ENCODE peak calls at places on chromosomes 12 and 14, in four cellular contexts. One of them, this sample, is unnamed.
A peak's percentile ranks its signal among the peaks of the same experiment; 100 is the strongest.

GRCh38 chr14:31173120-31173837 is 34.3 kb downstream of the HECTD1 start:
- DNase-seq in OCI-LY7: no peak
- DNase-seq in Jurkat, Clone E6-1: no peak
- DNase-seq in fibroblast of the aortic adventitia: no peak
- DNase-seq in this sample: no peak

GRCh38 chr12:46556820-46557524 is 184.4 kb upstream of the SLC38A2 start:
- DNase-seq in OCI-LY7: no peak
- DNase-seq in Jurkat, Clone E6-1: no peak
- DNase-seq in fibroblast of the aortic adventitia: peak; percentile 87
- DNase-seq in this sample: no peak

GRCh38 chr12:70366581-70367267 is 634 bp downstream of the KCNMB4 start:
- DNase-seq in OCI-LY7: peak; percentile 83
- DNase-seq in Jurkat, Clone E6-1: peak; percentile 40
- DNase-seq in fibroblast of the aortic adventitia: peak; percentile 14
- DNase-seq in this sample: peak; percentile 63

GRCh38 chr12:132132609-132133430 is 11.3 kb downstream of the DDX51 start:
- DNase-seq in OCI-LY7: no peak
- DNase-seq in Jurkat, Clone E6-1: no peak
- DNase-seq in fibroblast of the aortic adventitia: no peak
- DNase-seq in this sample: no peak

GRCh38 chr14:51386983-51387730 is 147.1 kb downstream of the TMX1 start:
- DNase-seq in OCI-LY7: no peak
- DNase-seq in Jurkat, Clone E6-1: no peak
- DNase-seq in fibroblast of the aortic adventitia: no peak
- DNase-seq in this sample: no peak

GRCh38 chr14:58882577-58883018 is 244.8 kb downstream of the DACT1 start:
- DNase-seq in OCI-LY7: no peak
- DNase-seq in Jurkat, Clone E6-1: no peak
- DNase-seq in fibroblast of the aortic adventitia: peak; percentile 86
- DNase-seq in this sample: no peak

GRCh38 chr12:12661086-12661485 is 34.9 kb downstream of the GPR19 start:
- DNase-seq in OCI-LY7: no peak
- DNase-seq in Jurkat, Clone E6-1: no peak
- DNase-seq in fibroblast of the aortic adventitia: peak; percentile 94
- DNase-seq in this sample: no peak

GRCh38 chr14:35121887-35122695 is at the start of the genes PPP2R3C and PRORP:
- DNase-seq in OCI-LY7: peak; percentile 97
- DNase-seq in Jurkat, Clone E6-1: peak; percentile 96
- DNase-seq in fibroblast of the aortic adventitia: peak; percentile 90
- DNase-seq in this sample: peak; percentile 97

GRCh38 chr12:12872934-12873275 is 18.5 kb upstream of the GPRC5A start:
- DNase-seq in OCI-LY7: no peak
- DNase-seq in Jurkat, Clone E6-1: no peak
- DNase-seq in fibroblast of the aortic adventitia: no peak
- DNase-seq in this sample: no peak

GRCh38 chr12:103877934-103878510 is 37.0 kb upstream of the NT5DC3 start:
- DNase-seq in OCI-LY7: peak; percentile 76
- DNase-seq in Jurkat, Clone E6-1: peak; percentile 62
- DNase-seq in fibroblast of the aortic adventitia: peak; percentile 74
- DNase-seq in this sample: peak; percentile 60

GRCh38 chr14:72736791-72737559 is 156.9 kb downstream of the DPF3 start:
- DNase-seq in OCI-LY7: no peak
- DNase-seq in Jurkat, Clone E6-1: peak; percentile 42
- DNase-seq in fibroblast of the aortic adventitia: peak; percentile 30
- DNase-seq in this sample: no peak

GRCh38 chr12:39743655-39744054 is 124.1 kb upstream of the ABCD2 start:
- DNase-seq in OCI-LY7: no peak
- DNase-seq in Jurkat, Clone E6-1: no peak
- DNase-seq in fibroblast of the aortic adventitia: no peak
- DNase-seq in this sample: no peak

GRCh38 chr12:115023279-115023678 is 339.3 kb upstream of the TBX3 start:
- DNase-seq in OCI-LY7: no peak
- DNase-seq in Jurkat, Clone E6-1: no peak
- DNase-seq in fibroblast of the aortic adventitia: peak; percentile 79
- DNase-seq in this sample: no peak

GRCh38 chr12:127966331-127966730 is 300.6 kb upstream of the TMEM132C start:
- DNase-seq in OCI-LY7: no peak
- DNase-seq in Jurkat, Clone E6-1: no peak
- DNase-seq in fibroblast of the aortic adventitia: no peak
- DNase-seq in this sample: no peak

GRCh38 chr12:119700078-119700477 is 32.1 kb downstream of the PRKAB1 start:
- DNase-seq in OCI-LY7: no peak
- DNase-seq in Jurkat, Clone E6-1: no peak
- DNase-seq in fibroblast of the aortic adventitia: no peak
- DNase-seq in this sample: no peak

GRCh38 chr12:107873223-107873622 is 98.7 kb downstream of the ASCL4 start:
- DNase-seq in OCI-LY7: no peak
- DNase-seq in Jurkat, Clone E6-1: no peak
- DNase-seq in fibroblast of the aortic adventitia: no peak
- DNase-seq in this sample: no peak
- H3K4me3 ChIP-seq in OCI-LY7: no peak overlapping the region
- H3K4me3 ChIP-seq in Jurkat, Clone E6-1: no peak overlapping the region
- H3K4me3 ChIP-seq in fibroblast of the aortic adventitia: no peak overlapping the region
- H3K4me3 ChIP-seq in this sample: no peak overlapping the region

GRCh38 chr12:49750027-49750977 is 8.9 kb downstream of the TMBIM6 start:
- DNase-seq in OCI-LY7: peak; percentile 44
- DNase-seq in Jurkat, Clone E6-1: peak; percentile 59
- DNase-seq in fibroblast of the aortic adventitia: peak; percentile 86
- DNase-seq in this sample: peak; percentile 74
- H3K4me3 ChIP-seq in OCI-LY7: no peak overlapping the region
- H3K4me3 ChIP-seq in Jurkat, Clone E6-1: no peak overlapping the region
- H3K4me3 ChIP-seq in fibroblast of the aortic adventitia: peak overlapping the region; percentile 6
- H3K4me3 ChIP-seq in this sample: no peak overlapping the region

DNA sequence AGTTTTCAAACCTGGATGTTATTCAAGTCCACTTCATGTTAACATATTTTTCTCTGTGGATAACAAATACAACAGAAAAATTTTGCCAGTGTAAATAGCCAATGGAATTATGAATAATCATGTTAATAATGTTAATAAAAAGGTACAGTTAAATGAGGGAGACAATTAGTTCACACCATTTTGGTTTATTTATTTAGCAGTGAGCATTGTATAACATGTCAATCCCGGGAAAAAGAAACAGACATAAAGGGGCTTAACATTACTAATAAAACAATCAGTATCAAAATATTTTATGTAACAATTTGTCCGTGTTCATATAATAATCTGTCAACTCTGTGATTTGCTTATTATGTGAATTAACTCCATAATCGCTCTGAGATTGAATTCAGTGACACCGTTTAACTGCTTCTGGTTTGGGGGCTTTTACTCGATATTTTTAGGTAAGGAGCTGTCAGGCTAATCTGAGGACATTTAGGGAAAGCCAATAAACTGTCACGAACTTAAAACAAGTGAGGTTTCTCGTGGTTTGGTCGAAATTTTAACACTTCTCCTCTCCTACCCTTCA is 95.9 kb upstream of the HMGA2 start:
- DNase-seq in OCI-LY7: no peak
- DNase-seq in Jurkat, Clone E6-1: no peak
- DNase-seq in fibroblast of the aortic adventitia: no peak
- DNase-seq in this sample: no peak
- H3K4me3 ChIP-seq in OCI-LY7: no peak overlapping the region
- H3K4me3 ChIP-seq in Jurkat, Clone E6-1: no peak overlapping the region
- H3K4me3 ChIP-seq in fibroblast of the aortic adventitia: peak overlapping the region; percentile 64
- H3K4me3 ChIP-seq in this sample: no peak overlapping the region

DNA sequence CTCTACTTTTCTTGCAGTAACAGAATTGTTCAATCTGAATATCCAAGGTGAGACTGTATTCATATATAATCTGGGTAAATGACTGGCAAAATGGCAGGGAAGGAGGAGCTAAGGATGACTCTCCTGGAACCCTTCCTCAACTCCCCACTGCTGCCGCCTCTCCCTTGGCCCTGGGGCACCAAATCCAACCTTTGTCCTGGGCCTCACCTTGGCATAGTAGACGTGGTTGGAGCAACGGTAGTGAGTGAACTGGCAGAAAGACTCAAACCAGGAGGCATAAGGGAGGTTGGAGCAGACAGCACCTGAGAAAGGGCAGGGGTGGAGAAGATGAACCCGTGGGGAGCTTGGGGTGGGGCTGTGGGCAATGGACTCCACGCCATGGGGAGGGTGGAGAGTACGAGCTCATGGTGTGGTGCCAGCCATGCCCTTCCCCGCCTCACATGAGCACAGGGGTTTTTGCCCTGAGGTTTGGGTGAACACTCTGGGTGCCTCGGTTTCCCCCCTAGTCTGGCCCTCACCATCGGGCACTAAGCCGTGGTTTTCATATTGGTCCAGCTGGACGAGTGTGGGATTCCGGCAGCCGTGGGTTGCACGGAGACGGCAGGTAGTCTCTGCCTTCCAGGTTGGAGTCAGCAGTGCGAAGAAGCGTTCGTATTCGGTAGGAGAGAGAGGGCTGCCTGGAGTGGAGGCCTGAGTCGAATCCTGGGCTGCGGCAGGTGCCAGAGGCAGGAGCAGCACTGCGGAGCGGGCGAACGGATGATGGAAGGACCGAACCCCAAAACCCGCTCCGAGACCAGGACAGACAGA is 753 bp downstream of the ACRBP start:
- DNase-seq in OCI-LY7: no peak
- DNase-seq in Jurkat, Clone E6-1: no peak
- DNase-seq in fibroblast of the aortic adventitia: no peak
- DNase-seq in this sample: no peak
- H3K4me3 ChIP-seq in OCI-LY7: peak overlapping the region; percentile 72
- H3K4me3 ChIP-seq in Jurkat, Clone E6-1: no peak overlapping the region
- H3K4me3 ChIP-seq in fibroblast of the aortic adventitia: peak overlapping the region; percentile 51
- H3K4me3 ChIP-seq in this sample: no peak overlapping the region

GRCh38 chr12:56188786-56189335 is 422 bp downstream of the SMARCC2 start:
- DNase-seq in OCI-LY7: peak; percentile 37
- DNase-seq in Jurkat, Clone E6-1: no peak
- DNase-seq in fibroblast of the aortic adventitia: no peak
- DNase-seq in this sample: peak; percentile 24

GRCh38 chr12:56192582-56192981 is 3.3 kb upstream of the SMARCC2 start:
- DNase-seq in OCI-LY7: no peak
- DNase-seq in Jurkat, Clone E6-1: no peak
- DNase-seq in fibroblast of the aortic adventitia: no peak
- DNase-seq in this sample: no peak

GRCh38 chr12:56189336-56189917 is at the start of gene SMARCC2:
- DNase-seq in OCI-LY7: peak; percentile 90
- DNase-seq in Jurkat, Clone E6-1: peak; percentile 73
- DNase-seq in fibroblast of the aortic adventitia: peak; percentile 86
- DNase-seq in this sample: peak; percentile 84

GRCh38 chr12:56189918-56190694 is 823 bp upstream of the SMARCC2 start:
- DNase-seq in OCI-LY7: peak; percentile 79
- DNase-seq in Jurkat, Clone E6-1: peak; percentile 85
- DNase-seq in fibroblast of the aortic adventitia: peak; percentile 89
- DNase-seq in this sample: peak; percentile 69

DNA sequence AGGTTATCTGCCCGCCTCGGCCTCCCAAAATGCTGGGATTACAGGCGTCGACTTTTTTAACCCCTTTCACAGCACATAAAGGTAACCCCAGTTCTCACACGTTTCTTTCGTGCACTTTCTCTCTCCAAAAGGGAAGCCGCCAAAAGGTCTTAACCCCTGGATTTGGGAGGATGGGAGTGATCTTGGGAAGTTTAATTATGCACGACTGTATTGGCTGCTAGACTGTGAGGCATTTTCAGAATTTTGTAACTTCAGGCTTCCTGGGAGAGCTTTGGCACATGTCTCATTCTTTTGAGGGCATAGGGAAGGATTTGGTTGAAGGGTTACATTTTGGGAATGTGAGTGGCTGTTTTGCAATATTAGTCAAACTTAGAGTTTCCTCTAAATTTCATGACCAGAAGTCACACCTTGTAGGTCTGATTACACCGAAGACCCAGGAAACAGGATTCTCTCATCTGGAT is 1.4 kb upstream of the SMARCC2 start:
- DNase-seq in OCI-LY7: no peak
- DNase-seq in Jurkat, Clone E6-1: no peak
- DNase-seq in fibroblast of the aortic adventitia: no peak
- DNase-seq in this sample: no peak
- H3K4me3 ChIP-seq in OCI-LY7: peak overlapping the region; percentile 79
- H3K4me3 ChIP-seq in Jurkat, Clone E6-1: no peak overlapping the region
- H3K4me3 ChIP-seq in fibroblast of the aortic adventitia: no peak overlapping the region
- H3K4me3 ChIP-seq in this sample: peak overlapping the region; percentile 87

GRCh38 chr12:52259850-52260249 is 14.6 kb upstream of the KRT86 start:
- DNase-seq in OCI-LY7: no peak
- DNase-seq in Jurkat, Clone E6-1: no peak
- DNase-seq in fibroblast of the aortic adventitia: no peak
- DNase-seq in this sample: no peak

GRCh38 chr12:52260351-52261210 is 13.9 kb upstream of the KRT86 start:
- DNase-seq in OCI-LY7: no peak
- DNase-seq in Jurkat, Clone E6-1: peak; percentile 35
- DNase-seq in fibroblast of the aortic adventitia: peak; percentile 67
- DNase-seq in this sample: no peak

GRCh38 chr12:52257074-52257551 is 17.3 kb upstream of the KRT86 start:
- DNase-seq in OCI-LY7: no peak
- DNase-seq in Jurkat, Clone E6-1: no peak
- DNase-seq in fibroblast of the aortic adventitia: no peak
- DNase-seq in this sample: no peak

GRCh38 chr12:52256165-52256935 is 18.1 kb upstream of the KRT86 start:
- DNase-seq in OCI-LY7: no peak
- DNase-seq in Jurkat, Clone E6-1: no peak
- DNase-seq in fibroblast of the aortic adventitia: no peak
- DNase-seq in this sample: no peak

GRCh38 chr12:52258335-52258901 is 16.0 kb upstream of the KRT86 start:
- DNase-seq in OCI-LY7: no peak
- DNase-seq in Jurkat, Clone E6-1: no peak
- DNase-seq in fibroblast of the aortic adventitia: no peak
- DNase-seq in this sample: no peak
- H3K4me3 ChIP-seq in OCI-LY7: no peak overlapping the region
- H3K4me3 ChIP-seq in Jurkat, Clone E6-1: no peak overlapping the region
- H3K4me3 ChIP-seq in fibroblast of the aortic adventitia: no peak overlapping the region
- H3K4me3 ChIP-seq in this sample: no peak overlapping the region

DNA sequence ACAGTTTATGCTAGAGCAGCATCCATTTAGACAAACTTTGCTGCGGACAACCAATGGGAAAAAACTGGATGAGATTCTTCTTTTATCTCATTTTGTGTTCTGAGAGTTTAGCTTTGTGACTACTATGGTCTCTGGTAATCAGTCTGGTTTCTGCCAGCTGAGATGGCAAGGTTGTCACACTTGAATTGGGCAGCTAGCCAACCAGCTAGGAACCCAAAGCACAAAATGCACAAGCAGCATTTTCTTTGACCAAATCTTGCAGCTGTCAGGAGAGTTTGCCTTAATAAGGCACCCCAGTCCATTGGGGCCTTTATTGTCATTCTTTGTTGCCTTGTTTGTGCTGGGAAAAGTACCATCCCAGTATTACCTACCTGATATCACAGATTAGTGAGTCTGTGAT is 34.0 kb upstream of the ETV6 start:
- DNase-seq in OCI-LY7: no peak
- DNase-seq in Jurkat, Clone E6-1: no peak
- DNase-seq in fibroblast of the aortic adventitia: no peak
- DNase-seq in this sample: no peak
- H3K4me3 ChIP-seq in OCI-LY7: no peak overlapping the region
- H3K4me3 ChIP-seq in Jurkat, Clone E6-1: no peak overlapping the region
- H3K4me3 ChIP-seq in fibroblast of the aortic adventitia: no peak overlapping the region
- H3K4me3 ChIP-seq in this sample: no peak overlapping the region

GRCh38 chr12:87136330-87136976 is 880.3 kb upstream of the MGAT4C start:
- DNase-seq in OCI-LY7: no peak
- DNase-seq in Jurkat, Clone E6-1: no peak
- DNase-seq in fibroblast of the aortic adventitia: peak; percentile 81
- DNase-seq in this sample: no peak
- H3K4me3 ChIP-seq in OCI-LY7: no peak overlapping the region
- H3K4me3 ChIP-seq in Jurkat, Clone E6-1: no peak overlapping the region
- H3K4me3 ChIP-seq in fibroblast of the aortic adventitia: no peak overlapping the region
- H3K4me3 ChIP-seq in this sample: no peak overlapping the region

This sample was measured in CD4-positive, alpha-beta memory T cell.